ENCODE peak calls at places on chromosomes 4 and X, in seven cellular contexts. H, K, E, B, V, X and Q are unnamed samples.

GRCh38 chr4:183101956-183102480 is 3.0 kb downstream of the WWC2 start:
- DNase-seq in H (no peak), K (no peak), X (no peak), V (no peak), B (no peak), E (no peak), Q (peak; percentile 63)

GRCh38 chr4:42995343-42995944 is 102.9 kb downstream of the GRXCR1 start:
- DNase-seq in E (no peak), K (peak; percentile 11), B (no peak), X (no peak), H (no peak), V (peak; percentile 35), Q (peak; percentile 12)

GRCh38 chr4:188025476-188025875 is 29.9 kb downstream of the ZFP42 start:
- DNase-seq in V (no peak), X (no peak), K (no peak), B (no peak), E (no peak), H (no peak), Q (no peak)

GRCh38 chr4:60400599-60400998 is 799.5 kb upstream of the ADGRL3 start:
- DNase-seq in H (no peak), K (no peak), E (no peak), V (no peak), B (no peak), X (no peak), Q (no peak)

GRCh38 chr4:8344387-8344786 is 74.8 kb downstream of the HTRA3 start:
- DNase-seq in V (no peak), K (no peak), X (no peak), B (no peak), H (no peak), E (no peak), Q (no peak)

GRCh38 chr4:95386410-95386809 is 162.4 kb downstream of the UNC5C start:
- DNase-seq in X (no peak), V (no peak), K (no peak), H (no peak), B (no peak), E (no peak), Q (no peak)

GRCh38 chr4:6779667-6780565 is 2.6 kb upstream of the KIAA0232 start:
- DNase-seq in E (no peak), B (peak; percentile 19), K (no peak), X (no peak), H (no peak), V (peak; percentile 59), Q (peak; percentile 62)

GRCh38 chr4:139919513-139919912 is 234.5 kb downstream of the MAML3 start:
- DNase-seq in X (no peak), E (no peak), V (peak; percentile 50), H (no peak), K (peak; percentile 24), B (peak; percentile 27), Q (no peak)

GRCh38 chr4:687048-687974 is 1.6 kb downstream of the SLC49A3 start:
- DNase-seq in E (no peak), K (peak; percentile 87), X (no peak), V (peak; percentile 87), H (peak; percentile 52), B (peak; percentile 91), Q (peak; percentile 90)

GRCh38 chr4:112982677-112983076 is 66.8 kb upstream of the ANK2 start:
- DNase-seq in B (no peak), E (no peak), V (no peak), H (no peak), X (no peak), K (peak; percentile 2), Q (no peak)

GRCh38 chr4:182207806-182208483 is 35.3 kb upstream of the TENM3 start:
- DNase-seq in X (no peak), B (no peak), V (peak; percentile 94), K (peak; percentile 41), H (peak; percentile 77), E (no peak), Q (no peak)

GRCh38 chr4:171534391-171534790 is 278.8 kb upstream of the GALNTL6 start:
- DNase-seq in H (no peak), V (no peak), E (no peak), B (no peak), K (no peak), X (no peak), Q (no peak)

GRCh38 chr4:18935956-18936355 is 914.4 kb upstream of the LCORL start:
- DNase-seq in K (no peak), H (no peak), B (no peak), V (no peak), E (no peak), X (no peak), Q (no peak)

GRCh38 chrX:104469771-104470170 is 96.2 kb upstream of the IL1RAPL2 start:
- DNase-seq in K (no peak), H (no peak), V (no peak), E (no peak), B (no peak), X (no peak), Q (no peak)

GRCh38 chrX:68714856-68715255 is 67.4 kb downstream of the STARD8 start:
- DNase-seq in K (no peak), X (no peak), E (no peak), B (no peak), V (no peak), H (no peak), Q (no peak)

GRCh38 chr4:26850528-26850927 is 10.1 kb upstream of the STIM2 start:
- DNase-seq in V (no peak), H (no peak), E (no peak), K (no peak), B (no peak), X (no peak), Q (no peak)

GRCh38 chr4:132839070-132839469 is 310.0 kb upstream of the PCDH10 start:
- DNase-seq in E (no peak), V (no peak), X (no peak), B (no peak), H (no peak), K (no peak), Q (no peak)

GRCh38 chrX:66021758-66022741 is 17.8 kb downstream of the VSIG4 start:
- DNase-seq in K (no peak), B (no peak), X (no peak), H (no peak), E (no peak), V (no peak), Q (no peak)

GRCh38 chr4:27013012-27013411 is 152.4 kb downstream of the STIM2 start:
- DNase-seq in K (no peak), V (no peak), X (no peak), E (no peak), H (no peak), B (no peak), Q (no peak)

GRCh38 chrX:1453951-1454785 is 1.5 kb upstream of the ASMTL start:
- DNase-seq in K (peak; percentile 89), H (peak; percentile 17), X (peak; percentile 80), V (peak; percentile 75), E (peak; percentile 94), B (peak; percentile 76), Q (peak; percentile 70)

GRCh38 chr4:103754844-103755243 is 35.1 kb upstream of the TACR3 start:
- DNase-seq in X (no peak), V (no peak), K (peak; percentile 21), E (no peak), B (peak; percentile 85), H (no peak), Q (peak; percentile 23)

GRCh38 chr4:174380699-174381098 is 97.0 kb downstream of the CEP44 start:
- DNase-seq in B (no peak), V (no peak), K (no peak), H (no peak), E (no peak), X (no peak), Q (no peak)

GRCh38 chr4:119329837-119330620 is 8.1 kb upstream of the FABP2 start:
- DNase-seq in X (no peak), E (no peak), V (no peak), B (no peak), K (no peak), H (no peak), Q (no peak)

GRCh38 chr4:610411-611261 is 14.7 kb upstream of the PDE6B start:
- DNase-seq in X (no peak), B (no peak), V (peak; percentile 47), K (peak; percentile 26), H (peak; percentile 10), E (no peak), Q (no peak)

GRCh38 chr4:38364383-38364963 is 299.5 kb upstream of the KLF3 start:
- DNase-seq in E (no peak), B (no peak), V (no peak), H (no peak), X (no peak), K (no peak), Q (no peak)

GRCh38 chr4:182808673-182809416 is 108.3 kb downstream of the DCTD start:
- DNase-seq in V (no peak), B (no peak), X (no peak), E (no peak), H (peak; percentile 13), K (no peak), Q (no peak)

GRCh38 chrX:18927558-18927957 is 56.4 kb downstream of the PHKA2 start:
- DNase-seq in H (no peak), E (no peak), X (no peak), K (no peak), V (no peak), B (no peak), Q (no peak)

DNA sequence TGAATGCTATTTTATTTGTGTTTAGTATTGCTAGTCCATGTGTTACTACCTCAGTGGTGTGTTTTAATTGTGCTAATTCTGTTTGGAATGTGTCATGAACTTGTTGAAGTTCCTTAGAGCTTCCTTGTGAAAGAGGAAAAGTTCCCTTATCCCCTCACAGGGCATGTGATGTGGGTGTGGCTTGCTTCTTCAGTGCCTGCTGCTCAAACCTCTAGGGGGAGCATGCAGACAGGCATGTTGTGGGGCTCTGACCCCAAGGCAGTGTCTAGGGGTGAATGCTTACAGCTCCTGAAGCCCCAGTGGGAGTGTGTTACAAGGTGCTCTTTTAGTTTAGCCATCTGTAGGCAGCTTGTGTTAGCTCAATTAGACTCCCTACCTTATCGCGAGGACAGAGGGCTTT is 86.5 kb downstream of the MAGED4 start:
- DNase-seq in H (no peak), V (peak; percentile 3), X (no peak), B (no peak), E (no peak), K (peak; percentile 25), Q (no peak)
- TF ChIP-seq CTCF in H (peak; percentile 30), V (peak; percentile 21), X (no peak), B (no peak), E (peak; percentile 41), K (no peak), Q (peak; percentile 36)

GRCh38 chr4:126051709-126052424 is 737.1 kb downstream of the FAT4 start:
- DNase-seq in V (peak; percentile 95), B (no peak), X (no peak), E (no peak), H (peak; percentile 24), K (no peak), Q (no peak)
- TF ChIP-seq CTCF in V (no peak), B (no peak), X (no peak), E (peak; percentile 43), H (no peak), K (no peak), Q (no peak)

DNA sequence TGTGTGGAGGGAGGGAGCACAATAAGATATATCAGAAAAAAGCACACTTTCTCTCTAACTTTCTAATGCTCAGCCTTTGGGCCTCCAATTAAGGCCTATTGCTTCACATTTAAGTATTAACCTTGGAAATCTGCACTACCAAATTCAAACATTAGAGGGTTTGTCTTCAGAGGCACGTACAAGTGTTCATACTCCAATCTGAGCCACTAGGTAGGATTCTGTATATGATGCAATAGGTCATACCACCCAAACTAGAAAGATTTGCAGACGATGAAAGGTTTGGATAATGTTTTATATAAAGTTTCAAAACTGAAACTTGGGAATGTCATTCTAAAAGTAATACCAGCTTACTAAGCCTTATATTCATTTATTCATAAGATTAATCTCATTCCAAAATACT is 106.4 kb downstream of the MID1 start:
- DNase-seq in X (no peak), K (peak; percentile 40), H (no peak), E (no peak), B (no peak), V (no peak), Q (no peak)
- TF ChIP-seq CTCF in X (no peak), K (no peak), H (no peak), E (no peak), B (no peak), V (no peak), Q (no peak)

GRCh38 chr4:147378780-147379179 is 102.1 kb upstream of the EDNRA start:
- DNase-seq in X (no peak), E (no peak), H (no peak), K (no peak), B (no peak), V (no peak), Q (no peak)
- TF ChIP-seq CTCF in X (no peak), E (no peak), H (no peak), K (no peak), B (no peak), V (no peak), Q (no peak)